ENCODE peak calls at places on chromosomes 3 and 15, in five cellular contexts. One of them, this sample, is unnamed.

GRCh38 chr15:89090791-89091666 is 2.8 kb downstream of the ABHD2 start:
- DNase-seq in sigmoid colon: peak; percentile 87
- DNase-seq in GM20000: peak; percentile 24
- DNase-seq in Daoy: peak; percentile 79
- DNase-seq in amniotic stem cell: peak; percentile 44
- DNase-seq in this sample: no peak

GRCh38 chr3:88059380-88060160 is 515 bp downstream of the ZNF654 start:
- DNase-seq in sigmoid colon: peak; percentile 65
- DNase-seq in GM20000: peak; percentile 25
- DNase-seq in Daoy: no peak
- DNase-seq in amniotic stem cell: no peak
- DNase-seq in this sample: no peak

GRCh38 chr15:66565731-66566130 is at the start of gene LCTL:
- DNase-seq in sigmoid colon: no peak
- DNase-seq in GM20000: no peak
- DNase-seq in Daoy: peak; percentile 70
- DNase-seq in amniotic stem cell: no peak
- DNase-seq in this sample: no peak

GRCh38 chr15:64685230-64685886 is 90.0 kb downstream of the RBPMS2 start:
- DNase-seq in sigmoid colon: no peak
- DNase-seq in GM20000: no peak
- DNase-seq in Daoy: no peak
- DNase-seq in amniotic stem cell: no peak
- DNase-seq in this sample: no peak

GRCh38 chr3:168933614-168934013 is 729.9 kb downstream of the MECOM start:
- DNase-seq in sigmoid colon: no peak
- DNase-seq in GM20000: no peak
- DNase-seq in Daoy: peak; percentile 57
- DNase-seq in amniotic stem cell: no peak
- DNase-seq in this sample: no peak

GRCh38 chr3:192188218-192188835 is 539.0 kb downstream of the FGF12 start:
- DNase-seq in sigmoid colon: no peak
- DNase-seq in GM20000: peak; percentile 45
- DNase-seq in Daoy: peak; percentile 63
- DNase-seq in amniotic stem cell: no peak
- DNase-seq in this sample: no peak

GRCh38 chr15:100928632-100929280 is 9.6 kb downstream of the LRRK1 start:
- DNase-seq in sigmoid colon: no peak
- DNase-seq in GM20000: no peak
- DNase-seq in Daoy: no peak
- DNase-seq in amniotic stem cell: no peak
- DNase-seq in this sample: no peak

GRCh38 chr3:59127071-59127470 is 77.2 kb upstream of the CFAP20DC start:
- DNase-seq in sigmoid colon: no peak
- DNase-seq in GM20000: no peak
- DNase-seq in Daoy: peak; percentile 55
- DNase-seq in amniotic stem cell: peak; percentile 24
- DNase-seq in this sample: no peak

GRCh38 chr3:122377975-122378374 is 5.1 kb downstream of the MIX23 start:
- DNase-seq in sigmoid colon: no peak
- DNase-seq in GM20000: no peak
- DNase-seq in Daoy: no peak
- DNase-seq in amniotic stem cell: no peak
- DNase-seq in this sample: no peak

GRCh38 chr15:101192081-101192480 is 59.8 kb downstream of the CHSY1 start:
- DNase-seq in sigmoid colon: no peak
- DNase-seq in GM20000: no peak
- DNase-seq in Daoy: no peak
- DNase-seq in amniotic stem cell: no peak
- DNase-seq in this sample: no peak

GRCh38 chr3:125051715-125052581 is 3.8 kb downstream of the HEG1 start:
- DNase-seq in sigmoid colon: peak; percentile 88
- DNase-seq in GM20000: peak; percentile 79
- DNase-seq in Daoy: peak; percentile 86
- DNase-seq in amniotic stem cell: peak; percentile 74
- DNase-seq in this sample: peak; percentile 88

GRCh38 chr3:54507876-54508460 is 385.6 kb downstream of the CACNA2D3 start:
- DNase-seq in sigmoid colon: no peak
- DNase-seq in GM20000: no peak
- DNase-seq in Daoy: no peak
- DNase-seq in amniotic stem cell: no peak
- DNase-seq in this sample: no peak

GRCh38 chr3:127622772-127623576 is 6.0 kb upstream of the PODXL2 start:
- DNase-seq in sigmoid colon: no peak
- DNase-seq in GM20000: no peak
- DNase-seq in Daoy: no peak
- DNase-seq in amniotic stem cell: no peak
- DNase-seq in this sample: no peak

GRCh38 chr15:76360416-76360815 is 23.8 kb downstream of the ISL2 start:
- DNase-seq in sigmoid colon: no peak
- DNase-seq in GM20000: no peak
- DNase-seq in Daoy: no peak
- DNase-seq in amniotic stem cell: no peak
- DNase-seq in this sample: no peak

GRCh38 chr3:111864821-111865656 is 6.0 kb downstream of the PHLDB2 start:
- DNase-seq in sigmoid colon: no peak
- DNase-seq in GM20000: no peak
- DNase-seq in Daoy: peak; percentile 90
- DNase-seq in amniotic stem cell: peak; percentile 41
- DNase-seq in this sample: no peak

GRCh38 chr3:166340604-166341003 is 503.4 kb upstream of the BCHE start:
- DNase-seq in sigmoid colon: no peak
- DNase-seq in GM20000: no peak
- DNase-seq in Daoy: no peak
- DNase-seq in amniotic stem cell: no peak
- DNase-seq in this sample: no peak

GRCh38 chr3:48268936-48269551 is 28.1 kb downstream of the ZNF589 start:
- DNase-seq in sigmoid colon: no peak
- DNase-seq in GM20000: no peak
- DNase-seq in Daoy: no peak
- DNase-seq in amniotic stem cell: no peak
- DNase-seq in this sample: no peak

This sample was measured in mesenteric fat pad.